ENCODE peak calls at places on chromosomes 3 and 15, in five cellular contexts. H is PC-3, T is SJSA1, J is gastrocnemius medialis, E is esophagus muscularis mucosa. S is an unnamed sample. For H3K27me3 and H3K4me1, the result is how much of the 10 kb centered on the place peaks cover.

GRCh38 chr3:48256557-48256956 is 15.7 kb downstream of the ZNF589 start:
- DNase-seq in H (no peak), T (no peak), J (no peak), E (no peak), S (no peak)

GRCh38 chr15:67163180-67163579 is 91.3 kb downstream of the AAGAB start:
- DNase-seq in H (no peak), T (no peak), J (no peak), E (no peak), S (no peak)

GRCh38 chr15:99953886-99954285 is 220.6 kb upstream of the LYSMD4 start:
- DNase-seq in H (no peak), T (no peak), J (no peak), E (peak), S (no peak)

GRCh38 chr3:143901105-143901504 is 52.8 kb upstream of the SLC9A9 start:
- DNase-seq in H (peak), T (no peak), J (no peak), E (no peak), S (no peak)

GRCh38 chr3:157754415-157754814 is 251.2 kb upstream of the VEPH1 start:
- DNase-seq in H (no peak), T (no peak), J (no peak), E (no peak), S (no peak)

GRCh38 chr15:83747050-83747717 is 93.3 kb downstream of the ADAMTSL3 start:
- DNase-seq in H (peak), T (no peak), J (peak), E (no peak), S (no peak)

GRCh38 chr15:68054658-68055223 is 626 bp downstream of the PIAS1 start:
- DNase-seq in H (no peak), T (peak), J (peak), E (no peak), S (peak)

GRCh38 chr15:75107905-75108838 is 84.8 kb downstream of the PPCDC start:
- DNase-seq in H (peak), T (peak), J (peak), E (no peak), S (no peak)

GRCh38 chr3:27319847-27320526 is 49.2 kb downstream of the NEK10 start:
- DNase-seq in H (no peak), T (no peak), J (peak), E (no peak), S (no peak)

GRCh38 chr3:120428904-120429303 is 21.9 kb downstream of the FSTL1 start:
- DNase-seq in H (no peak), T (no peak), J (no peak), E (no peak), S (no peak)

GRCh38 chr3:48709051-48709461 is 8.0 kb downstream of the IP6K2 start:
- DNase-seq in H (peak), T (no peak), J (no peak), E (no peak), S (no peak)

GRCh38 chr3:194715022-194715800 is 29.5 kb downstream of the FAM43A start:
- DNase-seq in H (peak), T (peak), J (no peak), E (no peak), S (no peak)

GRCh38 chr15:92033319-92033718 is 179.8 kb downstream of the SLCO3A1 start:
- DNase-seq in H (no peak), T (no peak), J (no peak), E (no peak), S (no peak)

GRCh38 chr3:55446860-55447259 is 40.2 kb downstream of the WNT5A start:
- DNase-seq in H (no peak), T (no peak), J (no peak), E (no peak), S (no peak)

GRCh38 chr3:58184309-58184981 is 26.3 kb downstream of the DNASE1L3 start:
- DNase-seq in H (no peak), T (no peak), J (no peak), E (no peak), S (no peak)

GRCh38 chr3:81289676-81290075 is 471.8 kb downstream of the GBE1 start:
- DNase-seq in H (no peak), T (no peak), J (no peak), E (no peak), S (no peak)

GRCh38 chr3:44647771-44648170 is 761 bp upstream of the ZNF35 start:
- DNase-seq in H (no peak), T (no peak), J (no peak), E (no peak), S (no peak)

GRCh38 chr3:72411843-72412242 is 436.4 kb downstream of the SHQ1 start:
- DNase-seq in H (no peak), T (no peak), J (no peak), E (no peak), S (no peak)

GRCh38 chr3:6799264-6799915 is 61.5 kb upstream of the GRM7 start:
- DNase-seq in H (peak), T (no peak), J (no peak), E (no peak), S (peak)

GRCh38 chr3:124791142-124791541 is 60.9 kb downstream of the UMPS start:
- DNase-seq in H (no peak), T (no peak), J (no peak), E (no peak), S (no peak)

GRCh38 chr15:65306551-65306950 is 2.1 kb downstream of the RNU5B-1 start:
- DNase-seq in H (no peak), T (no peak), J (no peak), E (no peak), S (no peak)

GRCh38 chr3:72739521-72740466 is 108.5 kb downstream of the SHQ1 start:
- DNase-seq in H (peak), T (no peak), J (no peak), E (no peak), S (no peak)

GRCh38 chr3:195241592-195242355 is 29.2 kb downstream of the XXYLT1 start:
- DNase-seq in H (no peak), T (peak), J (no peak), E (peak), S (peak)

GRCh38 chr3:16130066-16130465 is 44.4 kb upstream of the GALNT15 start:
- DNase-seq in H (no peak), T (peak), J (no peak), E (no peak), S (no peak)

GRCh38 chr3:43288366-43288765 is 2.0 kb downstream of the SNRK start:
- DNase-seq in H (peak), T (no peak), J (no peak), E (no peak), S (no peak)

GRCh38 chr3:130508970-130509369 is 8.0 kb upstream of the COL6A6 start:
- DNase-seq in H (no peak), T (no peak), J (no peak), E (no peak), S (no peak)

GRCh38 chr3:169678122-169678521 is 14.6 kb upstream of the MECOM start:
- DNase-seq in H (no peak), T (no peak), J (no peak), E (no peak), S (no peak)

GRCh38 chr3:71851878-71852277 is 66.9 kb upstream of the PROK2 start:
- DNase-seq in H (no peak), T (no peak), J (no peak), E (no peak), S (no peak)

DNA sequence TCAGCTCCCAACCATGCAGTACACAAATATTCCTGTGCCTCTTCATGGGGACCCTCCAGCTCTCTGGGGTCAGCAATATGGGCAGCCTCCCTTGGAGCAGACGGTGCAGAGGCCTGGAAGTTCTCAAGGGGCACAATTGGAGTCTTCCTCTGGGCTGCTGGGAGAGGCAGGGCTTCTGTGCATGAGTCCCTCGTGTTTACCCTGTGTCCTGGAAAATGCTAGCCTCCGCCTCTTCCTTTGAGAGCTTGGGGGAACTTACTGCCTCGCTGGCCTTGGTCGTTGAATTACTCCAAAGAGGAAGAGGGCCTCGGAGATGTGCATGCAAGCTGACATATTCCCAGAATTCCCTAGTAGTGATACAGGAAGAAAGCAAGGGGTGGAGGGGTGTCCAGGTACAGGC is 284.4 kb upstream of the IGF1R start:
- DNase-seq in H (no peak), T (no peak), J (no peak), E (peak), S (no peak)
- H3K27me3 ChIP-seq in H (under half), T (under half), J (under half), E (under half), S (under half)

GRCh38 chr15:91032919-91033803 is 10.8 kb upstream of the VPS33B start:
- DNase-seq in H (peak), T (no peak), J (peak), E (no peak), S (peak)
- H3K4me3 ChIP-seq in H (no peak), T (no peak), J (no peak), E (no peak), S (no peak)

DNA sequence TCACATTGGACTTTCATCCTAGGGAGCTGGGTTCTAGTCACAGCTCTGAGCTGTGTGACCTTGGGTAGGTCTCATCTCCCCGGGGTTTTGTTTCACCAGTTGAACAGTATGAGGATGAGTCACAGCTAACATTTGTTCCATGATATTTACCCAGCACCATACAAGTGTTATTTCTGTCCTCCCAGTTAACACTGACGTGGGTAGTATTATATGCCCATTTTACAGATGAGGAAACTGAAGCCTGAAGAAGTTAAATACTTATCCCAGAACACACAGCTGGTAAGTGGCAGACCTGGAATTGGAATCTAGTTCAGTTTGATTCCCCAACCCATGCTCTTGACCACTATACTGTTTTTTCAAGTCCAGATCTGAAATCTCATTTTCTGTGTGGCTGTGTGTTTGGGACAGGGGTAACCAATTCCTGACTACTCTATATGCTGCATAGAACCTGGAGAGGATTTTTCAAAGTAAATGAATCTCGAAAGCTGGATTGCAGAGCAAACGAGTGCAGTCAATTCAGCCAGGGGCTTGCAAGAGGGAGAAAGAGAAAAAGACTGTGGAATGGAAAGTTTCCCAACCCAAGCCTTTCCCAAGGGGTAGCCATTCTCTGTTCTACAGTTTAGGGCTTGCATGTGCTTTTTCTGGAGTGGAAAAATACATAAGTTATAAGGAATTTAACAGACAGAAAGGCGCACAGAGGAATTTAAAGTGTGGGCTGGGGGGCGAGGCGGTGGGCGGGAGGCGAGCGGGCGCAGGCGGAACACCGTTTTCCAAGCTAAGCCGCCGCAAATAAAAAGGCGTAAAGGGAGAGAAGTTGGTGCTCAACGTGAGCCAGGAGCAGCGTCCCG is 684 bp upstream of the RARB start:
- DNase-seq in H (no peak), T (no peak), J (no peak), E (no peak), S (no peak)
- H3K4me1 ChIP-seq in H (under half), T (under half), J (under half), E (under half), S (half or more)

GRCh38 chr15:73844356-73844755 is 29.0 kb upstream of the TBC1D21 start:
- DNase-seq in H (no peak), T (no peak), J (no peak), E (no peak), S (no peak)
- H3K27me3 ChIP-seq in H (half or more), T (under half), J (under half), E (under half), S (under half)

DNA sequence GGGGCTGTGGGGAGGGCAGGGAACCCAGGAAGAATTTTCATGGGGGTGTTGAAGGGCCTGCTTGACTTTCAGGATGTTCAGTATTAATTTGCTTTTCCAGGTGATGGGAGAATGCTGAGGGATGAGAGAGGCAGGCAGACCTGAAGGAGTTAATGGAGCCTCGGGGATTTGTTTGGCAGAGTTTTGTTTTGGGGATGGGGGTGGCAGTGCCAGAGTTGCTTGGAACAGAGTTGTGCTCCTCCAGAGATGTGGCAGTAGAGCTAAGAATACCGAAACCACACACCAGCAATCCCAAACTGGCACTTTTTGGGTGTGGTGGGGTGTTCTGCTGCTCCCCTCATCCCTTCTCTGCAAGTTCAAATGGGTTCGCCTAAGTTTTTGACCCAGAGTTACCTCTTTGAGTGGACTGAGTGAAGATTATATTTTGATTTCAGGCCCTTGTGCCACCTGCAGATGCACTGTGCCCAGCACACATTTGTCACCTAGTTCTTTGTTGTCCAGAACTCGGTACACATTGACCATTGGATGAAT is 1.6 kb downstream of the BOC start:
- DNase-seq in H (no peak), T (no peak), J (no peak), E (no peak), S (no peak)
- H3K4me3 ChIP-seq in H (peak), T (no peak), J (peak), E (peak), S (no peak)

GRCh38 chr3:8557298-8557697 is 55.7 kb downstream of the LMCD1 start:
- DNase-seq in H (no peak), T (no peak), J (peak), E (no peak), S (no peak)
- H3K4me1 ChIP-seq in H (under half), T (under half), J (half or more), E (under half), S (under half)